ENCODE peak calls at places on chromosomes 13 and 19, in five cellular contexts. E, B, K, N and J are unnamed samples. For H3K4me1, the result is how much of the 10 kb centered on the place peaks cover.

GRCh38 chr19:1725100-1726064 is 27.9 kb upstream of the ONECUT3 start:
- DNase-seq in B (no peak), K (no peak), N (peak), E (peak), J (peak)

GRCh38 chr13:36154567-36155231 is 23.5 kb upstream of the DCLK1 start:
- DNase-seq in E (peak), K (no peak), N (no peak), B (no peak), J (peak)

GRCh38 chr19:40465025-40465780 is at the start of gene BLVRB:
- DNase-seq in K (peak), N (peak), B (no peak), E (no peak), J (no peak)

GRCh38 chr13:59663707-59664106 is 500.0 kb downstream of the DIAPH3 start:
- DNase-seq in K (no peak), E (no peak), B (no peak), N (no peak), J (no peak)

GRCh38 chr19:50969413-50969760 is at the start of gene KLK6:
- DNase-seq in N (peak), K (no peak), E (no peak), B (no peak), J (no peak)

GRCh38 chr13:22499919-22500318 is 680.9 kb upstream of the SGCG start:
- DNase-seq in E (no peak), K (no peak), B (no peak), N (no peak), J (no peak)

GRCh38 chr13:20342326-20342725 is 110.2 kb upstream of the GJB6 start:
- DNase-seq in K (no peak), B (no peak), N (no peak), E (no peak), J (no peak)

GRCh38 chr19:15897738-15898276 is at the start of gene CYP4F2:
- DNase-seq in B (no peak), E (no peak), K (no peak), N (no peak), J (no peak)

GRCh38 chr13:99687728-99688397 is 186.6 kb downstream of the TM9SF2 start:
- DNase-seq in K (no peak), N (no peak), B (no peak), E (no peak), J (no peak)

DNA sequence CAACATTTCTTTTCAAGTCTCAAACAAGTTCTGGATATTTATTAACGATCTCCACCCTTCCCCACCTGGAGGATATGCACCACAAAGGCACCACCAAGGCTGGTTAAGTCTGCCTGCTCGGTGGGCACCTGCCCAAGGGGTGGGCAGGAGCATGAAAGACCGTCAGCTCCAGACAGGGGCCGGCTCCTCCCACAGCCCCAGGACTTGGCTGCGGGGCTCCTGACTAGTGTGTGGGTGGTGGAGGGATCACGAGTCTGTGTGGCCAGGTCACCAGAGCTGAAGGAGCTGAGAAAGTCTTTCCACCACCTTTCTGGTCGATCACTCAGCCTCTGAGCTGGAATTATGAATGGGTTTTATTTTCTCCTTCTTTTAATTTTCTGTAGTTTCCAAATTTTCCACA is 7.8 kb downstream of the SLC7A1 start:
- DNase-seq in N (no peak), B (no peak), E (no peak), K (no peak), J (no peak)
- H3K27ac ChIP-seq in N (no peak), B (no peak), E (no peak), K (no peak), J (no peak)

DNA sequence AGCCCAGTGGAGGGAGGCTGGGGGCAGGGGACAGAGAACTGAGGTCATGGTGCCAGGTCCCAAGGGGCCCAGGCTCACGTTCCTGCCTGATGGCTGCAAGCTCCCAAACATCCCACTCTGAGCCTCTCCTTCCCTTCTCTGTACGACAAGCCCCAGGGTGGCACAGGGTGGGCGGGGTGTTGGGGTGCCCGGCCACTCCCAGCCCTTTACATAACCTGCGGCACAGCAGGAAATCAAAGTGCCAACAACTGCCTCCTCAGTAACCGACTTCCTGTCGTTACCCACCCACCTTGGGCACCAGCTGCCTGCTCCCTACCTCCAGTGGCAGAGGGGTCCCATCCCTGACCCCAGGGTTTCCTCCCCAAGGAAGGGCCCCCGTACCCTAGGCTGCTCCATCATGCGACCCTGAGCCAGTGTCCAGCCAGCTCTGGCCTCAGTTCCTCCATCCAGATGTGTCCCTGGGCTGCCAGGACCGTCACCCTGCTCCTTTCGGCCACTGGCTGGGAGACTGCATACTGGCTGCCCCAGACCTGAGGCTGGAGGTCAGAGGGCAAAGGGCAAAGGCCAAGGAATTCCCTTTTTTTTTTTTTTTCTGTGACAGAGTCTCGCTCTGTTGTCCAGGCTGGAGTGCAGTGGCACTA is 27.7 kb upstream of the NFIC start:
- DNase-seq in E (peak), K (no peak), B (no peak), N (no peak), J (peak)
- H3K4me1 ChIP-seq in E (half or more), K (half or more), B (half or more), N (under half), J (half or more)

DNA sequence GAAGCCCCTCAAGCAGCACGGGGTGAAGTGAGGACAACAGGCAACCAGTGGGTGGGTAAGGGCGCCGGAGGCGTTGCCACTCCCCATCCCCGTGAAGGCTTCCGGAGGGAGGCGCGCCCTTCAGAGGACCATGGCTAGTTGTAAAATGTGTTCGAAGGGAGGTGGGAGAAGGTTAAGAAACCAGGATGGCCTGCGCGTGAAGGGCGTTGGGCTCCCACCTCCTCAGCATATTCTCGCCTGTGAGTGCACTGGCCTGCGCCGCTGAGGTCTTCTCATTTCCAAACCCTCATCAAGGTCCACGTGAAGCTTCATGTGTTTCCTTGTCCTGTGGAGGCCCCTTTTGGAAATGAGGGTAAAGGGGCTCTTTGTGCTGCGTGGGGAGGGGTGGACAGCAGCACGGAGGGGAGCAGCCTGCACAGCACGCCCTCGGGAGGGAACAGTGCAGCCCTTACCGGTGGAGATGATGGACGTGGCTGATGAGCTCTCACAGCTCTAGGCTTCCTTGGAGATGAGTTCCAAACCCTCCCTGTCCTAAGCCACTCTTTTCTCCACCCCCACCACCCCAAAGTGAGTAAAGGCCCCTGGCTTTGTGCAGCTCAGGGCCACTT is 8.5 kb downstream of the TEX29 start:
- DNase-seq in B (no peak), E (peak), N (no peak), K (no peak), J (no peak)
- H3K27ac ChIP-seq in B (no peak), E (no peak), N (no peak), K (no peak), J (no peak)

GRCh38 chr19:14561249-14561648 is 10.6 kb downstream of the NDUFB7 start:
- DNase-seq in K (no peak), B (no peak), N (no peak), E (no peak), J (no peak)

GRCh38 chr19:14560776-14561108 is 11.1 kb downstream of the NDUFB7 start:
- DNase-seq in K (no peak), N (no peak), B (no peak), E (no peak), J (no peak)

GRCh38 chr19:14558370-14559066 is 13.3 kb downstream of the NDUFB7 start:
- DNase-seq in K (no peak), B (no peak), E (peak), N (no peak), J (peak)

GRCh38 chr19:14561832-14562351 is 10.0 kb downstream of the NDUFB7 start:
- DNase-seq in E (no peak), B (no peak), K (no peak), N (no peak), J (peak)

GRCh38 chr19:14559916-14560775 is 11.7 kb downstream of the NDUFB7 start:
- DNase-seq in N (no peak), B (no peak), K (no peak), E (no peak), J (peak)
- H3K4me1 ChIP-seq in N (under half), B (half or more), K (under half), E (under half), J (half or more)